ENCODE peak calls at places on chromosome 1, in nine cellular contexts. One of them, this sample, is unnamed.
A peak's percentile ranks its signal among the peaks of the same experiment; 100 is the strongest.

GRCh38 chr1:33680281-33680840 is 183.5 kb upstream of the HMGB4 start:
- DNase-seq in hippocampal formation: no peak
- DNase-seq in T-helper 9 cell: no peak
- DNase-seq in OCI-M1: no peak
- DNase-seq in ovary: no peak
- DNase-seq in uterus: no peak
- DNase-seq in endothelial cell: no peak
- DNase-seq in activated T-helper 1 cell treated with Interleukin-2 at 50 U/mL for 16 hours: no peak
- DNase-seq in NCI-H1694 treated with DMSO at 0.1 percent for 48 hours: no peak
- DNase-seq in this sample: no peak

GRCh38 chr1:87113313-87113712 is 198.9 kb downstream of the HS2ST1 start:
- DNase-seq in T-helper 9 cell: no peak
- DNase-seq in ovary: no peak
- DNase-seq in hippocampal formation: no peak
- DNase-seq in uterus: no peak
- DNase-seq in activated T-helper 1 cell treated with Interleukin-2 at 50 U/mL for 16 hours: no peak
- DNase-seq in endothelial cell: no peak
- DNase-seq in OCI-M1: no peak
- DNase-seq in NCI-H1694 treated with DMSO at 0.1 percent for 48 hours: no peak
- DNase-seq in this sample: peak; percentile 93

GRCh38 chr1:37068897-37069296 is 34.6 kb upstream of the GRIK3 start:
- DNase-seq in endothelial cell: no peak
- DNase-seq in hippocampal formation: no peak
- DNase-seq in OCI-M1: no peak
- DNase-seq in ovary: no peak
- DNase-seq in activated T-helper 1 cell treated with Interleukin-2 at 50 U/mL for 16 hours: no peak
- DNase-seq in T-helper 9 cell: no peak
- DNase-seq in NCI-H1694 treated with DMSO at 0.1 percent for 48 hours: peak; percentile 36
- DNase-seq in uterus: no peak
- DNase-seq in this sample: no peak

GRCh38 chr1:156128749-156129682 is 14.5 kb downstream of the LMNA start:
- DNase-seq in endothelial cell: no peak
- DNase-seq in hippocampal formation: no peak
- DNase-seq in T-helper 9 cell: no peak
- DNase-seq in activated T-helper 1 cell treated with Interleukin-2 at 50 U/mL for 16 hours: no peak
- DNase-seq in uterus: peak; percentile 87
- DNase-seq in OCI-M1: peak; percentile 38
- DNase-seq in ovary: peak; percentile 83
- DNase-seq in NCI-H1694 treated with DMSO at 0.1 percent for 48 hours: peak; percentile 34
- DNase-seq in this sample: peak; percentile 76

GRCh38 chr1:97412737-97413136 is 508.1 kb downstream of the DPYD start:
- DNase-seq in T-helper 9 cell: no peak
- DNase-seq in hippocampal formation: no peak
- DNase-seq in OCI-M1: no peak
- DNase-seq in activated T-helper 1 cell treated with Interleukin-2 at 50 U/mL for 16 hours: no peak
- DNase-seq in uterus: no peak
- DNase-seq in NCI-H1694 treated with DMSO at 0.1 percent for 48 hours: no peak
- DNase-seq in endothelial cell: no peak
- DNase-seq in ovary: no peak
- DNase-seq in this sample: peak; percentile 47

GRCh38 chr1:15033264-15033663 is 120.3 kb upstream of the TMEM51 start:
- DNase-seq in endothelial cell: no peak
- DNase-seq in T-helper 9 cell: no peak
- DNase-seq in ovary: no peak
- DNase-seq in activated T-helper 1 cell treated with Interleukin-2 at 50 U/mL for 16 hours: no peak
- DNase-seq in hippocampal formation: no peak
- DNase-seq in NCI-H1694 treated with DMSO at 0.1 percent for 48 hours: no peak
- DNase-seq in OCI-M1: no peak
- DNase-seq in uterus: no peak
- DNase-seq in this sample: peak; percentile 51

GRCh38 chr1:26789953-26790352 is 2.2 kb downstream of the PIGV start:
- DNase-seq in OCI-M1: no peak
- DNase-seq in ovary: no peak
- DNase-seq in T-helper 9 cell: no peak
- DNase-seq in endothelial cell: no peak
- DNase-seq in activated T-helper 1 cell treated with Interleukin-2 at 50 U/mL for 16 hours: no peak
- DNase-seq in NCI-H1694 treated with DMSO at 0.1 percent for 48 hours: no peak
- DNase-seq in uterus: no peak
- DNase-seq in hippocampal formation: no peak
- DNase-seq in this sample: no peak

GRCh38 chr1:146046664-146047063 is 25.1 kb upstream of the HJV start:
- DNase-seq in endothelial cell: no peak
- DNase-seq in OCI-M1: no peak
- DNase-seq in hippocampal formation: no peak
- DNase-seq in NCI-H1694 treated with DMSO at 0.1 percent for 48 hours: no peak
- DNase-seq in ovary: no peak
- DNase-seq in activated T-helper 1 cell treated with Interleukin-2 at 50 U/mL for 16 hours: no peak
- DNase-seq in T-helper 9 cell: no peak
- DNase-seq in uterus: no peak
- DNase-seq in this sample: no peak

GRCh38 chr1:211415700-211416099 is 76.3 kb downstream of the RD3 start:
- DNase-seq in OCI-M1: no peak
- DNase-seq in activated T-helper 1 cell treated with Interleukin-2 at 50 U/mL for 16 hours: no peak
- DNase-seq in uterus: no peak
- DNase-seq in ovary: no peak
- DNase-seq in endothelial cell: no peak
- DNase-seq in NCI-H1694 treated with DMSO at 0.1 percent for 48 hours: no peak
- DNase-seq in T-helper 9 cell: no peak
- DNase-seq in hippocampal formation: no peak
- DNase-seq in this sample: peak; percentile 3

GRCh38 chr1:206470692-206471414 is 577 bp downstream of the IKBKE start:
- DNase-seq in hippocampal formation: no peak
- DNase-seq in endothelial cell: peak; percentile 51
- DNase-seq in NCI-H1694 treated with DMSO at 0.1 percent for 48 hours: no peak
- DNase-seq in activated T-helper 1 cell treated with Interleukin-2 at 50 U/mL for 16 hours: peak; percentile 34
- DNase-seq in ovary: no peak
- DNase-seq in OCI-M1: peak; percentile 43
- DNase-seq in uterus: no peak
- DNase-seq in T-helper 9 cell: no peak
- DNase-seq in this sample: peak; percentile 80

GRCh38 chr1:220375715-220376114 is 103.5 kb upstream of the RAB3GAP2 start:
- DNase-seq in activated T-helper 1 cell treated with Interleukin-2 at 50 U/mL for 16 hours: no peak
- DNase-seq in uterus: no peak
- DNase-seq in ovary: no peak
- DNase-seq in NCI-H1694 treated with DMSO at 0.1 percent for 48 hours: no peak
- DNase-seq in T-helper 9 cell: no peak
- DNase-seq in hippocampal formation: no peak
- DNase-seq in endothelial cell: no peak
- DNase-seq in OCI-M1: no peak
- DNase-seq in this sample: no peak